ENCODE peak calls at places on chromosome 16, in five cellular contexts. One of them, this sample, is unnamed.

GRCh38 chr16:12455287-12455798 is 348.3 kb downstream of the CPPED1 start:
- DNase-seq in cardiac muscle cell: peak; percentile 67
- DNase-seq in neural crest cell: peak; percentile 67
- DNase-seq in AG04450: no peak
- DNase-seq in mesothelial cell of epicardium: peak; percentile 72
- DNase-seq in this sample: no peak

GRCh38 chr16:79510879-79511278 is 89.7 kb downstream of the MAF start:
- DNase-seq in mesothelial cell of epicardium: no peak
- DNase-seq in cardiac muscle cell: no peak
- DNase-seq in AG04450: no peak
- DNase-seq in neural crest cell: no peak
- DNase-seq in this sample: no peak

GRCh38 chr16:81446318-81447275 is 2.0 kb downstream of the CMIP start:
- DNase-seq in AG04450: no peak
- DNase-seq in mesothelial cell of epicardium: no peak
- DNase-seq in cardiac muscle cell: no peak
- DNase-seq in neural crest cell: no peak
- DNase-seq in this sample: no peak

GRCh38 chr16:14957576-14958322 is 17.1 kb upstream of the PDXDC1 start:
- DNase-seq in cardiac muscle cell: no peak
- DNase-seq in neural crest cell: no peak
- DNase-seq in AG04450: no peak
- DNase-seq in mesothelial cell of epicardium: no peak
- DNase-seq in this sample: peak; percentile 82

GRCh38 chr16:1048442-1049112 is 24.0 kb upstream of the SSTR5 start:
- DNase-seq in mesothelial cell of epicardium: peak; percentile 63
- DNase-seq in AG04450: no peak
- DNase-seq in neural crest cell: peak; percentile 68
- DNase-seq in cardiac muscle cell: peak; percentile 61
- DNase-seq in this sample: no peak

GRCh38 chr16:23229714-23230113 is 47.2 kb downstream of the SCNN1G start:
- DNase-seq in AG04450: no peak
- DNase-seq in neural crest cell: no peak
- DNase-seq in cardiac muscle cell: no peak
- DNase-seq in mesothelial cell of epicardium: no peak
- DNase-seq in this sample: no peak

GRCh38 chr16:17331071-17331521 is 139.7 kb downstream of the XYLT1 start:
- DNase-seq in mesothelial cell of epicardium: no peak
- DNase-seq in neural crest cell: no peak
- DNase-seq in AG04450: no peak
- DNase-seq in cardiac muscle cell: no peak
- DNase-seq in this sample: no peak

GRCh38 chr16:1565083-1565805 is 31.8 kb downstream of the TMEM204 start:
- DNase-seq in AG04450: no peak
- DNase-seq in mesothelial cell of epicardium: no peak
- DNase-seq in neural crest cell: no peak
- DNase-seq in cardiac muscle cell: no peak
- DNase-seq in this sample: no peak

GRCh38 chr16:12559714-12560113 is 244.0 kb downstream of the CPPED1 start:
- DNase-seq in neural crest cell: no peak
- DNase-seq in cardiac muscle cell: no peak
- DNase-seq in mesothelial cell of epicardium: no peak
- DNase-seq in AG04450: no peak
- DNase-seq in this sample: no peak

GRCh38 chr16:30929167-30929566 is 5.8 kb downstream of the FBXL19 start:
- DNase-seq in mesothelial cell of epicardium: no peak
- DNase-seq in neural crest cell: no peak
- DNase-seq in AG04450: no peak
- DNase-seq in cardiac muscle cell: no peak
- DNase-seq in this sample: no peak

GRCh38 chr16:31190818-31191444 is 11.0 kb downstream of the FUS start:
- DNase-seq in neural crest cell: no peak
- DNase-seq in mesothelial cell of epicardium: no peak
- DNase-seq in cardiac muscle cell: no peak
- DNase-seq in AG04450: no peak
- DNase-seq in this sample: no peak

GRCh38 chr16:3514621-3515020 is 13.8 kb downstream of the CLUAP1 start:
- DNase-seq in cardiac muscle cell: peak; percentile 20
- DNase-seq in AG04450: peak; percentile 53
- DNase-seq in mesothelial cell of epicardium: no peak
- DNase-seq in neural crest cell: no peak
- DNase-seq in this sample: no peak

GRCh38 chr16:77213542-77214108 is 14.4 kb downstream of the SYCE1L start:
- DNase-seq in cardiac muscle cell: peak; percentile 85
- DNase-seq in neural crest cell: no peak
- DNase-seq in AG04450: peak; percentile 37
- DNase-seq in mesothelial cell of epicardium: no peak
- DNase-seq in this sample: no peak

GRCh38 chr16:2473999-2474876 is 689 bp upstream of the TBC1D24 start:
- DNase-seq in neural crest cell: peak; percentile 31
- DNase-seq in cardiac muscle cell: peak; percentile 39
- DNase-seq in AG04450: no peak
- DNase-seq in mesothelial cell of epicardium: peak; percentile 58
- DNase-seq in this sample: no peak

GRCh38 chr16:17334096-17334495 is 136.7 kb downstream of the XYLT1 start:
- DNase-seq in cardiac muscle cell: no peak
- DNase-seq in AG04450: peak; percentile 67
- DNase-seq in neural crest cell: no peak
- DNase-seq in mesothelial cell of epicardium: no peak
- DNase-seq in this sample: no peak

GRCh38 chr16:80899804-80900592 is 95.6 kb upstream of the CDYL2 start:
- DNase-seq in cardiac muscle cell: peak; percentile 99
- DNase-seq in mesothelial cell of epicardium: no peak
- DNase-seq in neural crest cell: no peak
- DNase-seq in AG04450: peak; percentile 71
- DNase-seq in this sample: no peak

GRCh38 chr16:9248162-9248561 is 156.7 kb downstream of the HAPSTR1 start:
- DNase-seq in AG04450: no peak
- DNase-seq in cardiac muscle cell: no peak
- DNase-seq in mesothelial cell of epicardium: no peak
- DNase-seq in neural crest cell: no peak
- DNase-seq in this sample: no peak

GRCh38 chr16:24328835-24329418 is 72.8 kb downstream of the CACNG3 start:
- DNase-seq in AG04450: no peak
- DNase-seq in cardiac muscle cell: no peak
- DNase-seq in mesothelial cell of epicardium: no peak
- DNase-seq in neural crest cell: no peak
- DNase-seq in this sample: no peak

GRCh38 chr16:4653981-4654380 is 29.4 kb downstream of the MGRN1 start:
- DNase-seq in neural crest cell: no peak
- DNase-seq in cardiac muscle cell: no peak
- DNase-seq in mesothelial cell of epicardium: no peak
- DNase-seq in AG04450: no peak
- DNase-seq in this sample: no peak

GRCh38 chr16:25896412-25896811 is 204.7 kb downstream of the HS3ST4 start:
- DNase-seq in neural crest cell: no peak
- DNase-seq in cardiac muscle cell: no peak
- DNase-seq in AG04450: no peak
- DNase-seq in mesothelial cell of epicardium: no peak
- DNase-seq in this sample: no peak

GRCh38 chr16:12405083-12405482 is 398.6 kb downstream of the CPPED1 start:
- DNase-seq in neural crest cell: no peak
- DNase-seq in mesothelial cell of epicardium: no peak
- DNase-seq in cardiac muscle cell: no peak
- DNase-seq in AG04450: no peak
- DNase-seq in this sample: no peak

GRCh38 chr16:88383401-88384221 is 852 bp downstream of the ZNF469 start:
- DNase-seq in neural crest cell: peak; percentile 45
- DNase-seq in mesothelial cell of epicardium: peak; percentile 71
- DNase-seq in AG04450: no peak
- DNase-seq in cardiac muscle cell: peak; percentile 53
- DNase-seq in this sample: no peak

GRCh38 chr16:3712830-3713476 is 4.4 kb downstream of the TRAP1 start:
- DNase-seq in AG04450: no peak
- DNase-seq in cardiac muscle cell: no peak
- DNase-seq in neural crest cell: no peak
- DNase-seq in mesothelial cell of epicardium: no peak
- DNase-seq in this sample: no peak

GRCh38 chr16:57299009-57299718 is 14.7 kb upstream of the PLLP start:
- DNase-seq in AG04450: peak; percentile 20
- DNase-seq in mesothelial cell of epicardium: peak; percentile 55
- DNase-seq in neural crest cell: peak; percentile 47
- DNase-seq in cardiac muscle cell: no peak
- DNase-seq in this sample: no peak
- TF ChIP-seq CTCF in AG04450: peak; percentile 31
- TF ChIP-seq CTCF in mesothelial cell of epicardium: no peak
- TF ChIP-seq CTCF in neural crest cell: no peak
- TF ChIP-seq CTCF in cardiac muscle cell: peak; percentile 19
- TF ChIP-seq CTCF in this sample: peak; percentile 71

DNA sequence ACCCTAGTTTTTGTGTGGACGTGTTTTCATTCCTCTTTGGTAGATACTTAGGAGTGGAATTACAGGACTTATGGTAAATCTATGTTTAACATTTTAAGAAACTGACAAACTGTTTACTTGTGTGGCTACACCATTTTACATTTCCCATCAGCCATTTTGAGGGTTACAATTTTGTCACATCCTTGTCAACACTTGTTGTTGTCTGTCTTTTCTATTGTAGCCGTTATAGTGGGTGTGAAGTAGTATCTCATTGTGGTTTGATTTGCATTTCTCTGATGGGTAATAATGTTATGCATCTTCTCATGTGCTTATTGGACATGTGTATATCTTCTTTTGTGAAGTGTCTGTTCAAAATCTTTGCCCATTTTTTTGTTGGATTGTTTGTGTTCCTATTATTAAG is 4.5 kb downstream of the FTO start:
- DNase-seq in mesothelial cell of epicardium: no peak
- DNase-seq in AG04450: no peak
- DNase-seq in cardiac muscle cell: no peak
- DNase-seq in neural crest cell: no peak
- DNase-seq in this sample: no peak
- TF ChIP-seq CTCF in mesothelial cell of epicardium: no peak
- TF ChIP-seq CTCF in AG04450: no peak
- TF ChIP-seq CTCF in cardiac muscle cell: no peak
- TF ChIP-seq CTCF in neural crest cell: no peak
- TF ChIP-seq CTCF in this sample: no peak

GRCh38 chr16:69859105-69859969 is 91.8 kb upstream of the CLEC18A start:
- DNase-seq in cardiac muscle cell: no peak
- DNase-seq in AG04450: no peak
- DNase-seq in neural crest cell: no peak
- DNase-seq in mesothelial cell of epicardium: no peak
- DNase-seq in this sample: no peak
- TF ChIP-seq CTCF in cardiac muscle cell: no peak
- TF ChIP-seq CTCF in AG04450: peak; percentile 10
- TF ChIP-seq CTCF in neural crest cell: peak; percentile 36
- TF ChIP-seq CTCF in mesothelial cell of epicardium: no peak
- TF ChIP-seq CTCF in this sample: peak; percentile 55

DNA sequence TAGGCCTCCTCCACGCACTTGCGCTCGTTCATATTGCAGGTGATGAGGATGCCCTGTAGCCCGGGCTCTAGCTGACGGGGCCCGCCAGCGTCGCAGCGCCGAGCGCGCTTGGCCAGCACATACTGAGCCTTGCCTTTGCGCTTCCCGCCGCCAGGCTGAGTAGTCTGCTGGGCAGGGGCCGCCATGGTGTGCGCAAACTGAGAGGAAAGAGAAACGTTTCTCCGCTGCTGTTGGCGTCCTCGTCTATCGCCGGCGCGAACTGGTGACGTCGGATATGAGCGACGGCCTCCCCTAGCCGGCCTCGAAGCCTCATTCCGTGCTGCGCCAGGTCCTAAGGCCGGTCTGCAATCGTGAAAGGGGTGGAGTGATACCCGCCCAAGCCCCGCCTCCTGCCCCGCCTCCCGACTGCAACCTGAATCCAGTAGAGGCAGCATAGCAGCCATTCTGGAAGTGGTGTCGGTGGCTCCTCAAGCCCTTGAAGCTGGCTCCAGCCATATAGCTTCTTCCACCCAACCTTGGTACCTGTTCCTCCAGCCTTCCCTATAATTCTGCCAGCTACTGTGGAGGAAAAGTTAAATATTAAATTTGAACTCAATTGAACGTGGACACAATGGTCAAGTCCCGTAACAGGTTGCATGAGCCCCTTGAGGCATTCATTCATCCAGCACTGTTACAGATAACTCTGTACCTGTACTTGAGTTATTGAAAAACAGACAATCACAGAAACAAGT is at the start of gene THUMPD1:
- DNase-seq in neural crest cell: peak; percentile 91
- DNase-seq in AG04450: peak; percentile 83
- DNase-seq in cardiac muscle cell: peak; percentile 97
- DNase-seq in mesothelial cell of epicardium: peak; percentile 92
- DNase-seq in this sample: peak; percentile 94
- TF ChIP-seq CTCF in neural crest cell: no peak
- TF ChIP-seq CTCF in AG04450: peak; percentile 15
- TF ChIP-seq CTCF in cardiac muscle cell: no peak
- TF ChIP-seq CTCF in mesothelial cell of epicardium: no peak
- TF ChIP-seq CTCF in this sample: no peak

DNA sequence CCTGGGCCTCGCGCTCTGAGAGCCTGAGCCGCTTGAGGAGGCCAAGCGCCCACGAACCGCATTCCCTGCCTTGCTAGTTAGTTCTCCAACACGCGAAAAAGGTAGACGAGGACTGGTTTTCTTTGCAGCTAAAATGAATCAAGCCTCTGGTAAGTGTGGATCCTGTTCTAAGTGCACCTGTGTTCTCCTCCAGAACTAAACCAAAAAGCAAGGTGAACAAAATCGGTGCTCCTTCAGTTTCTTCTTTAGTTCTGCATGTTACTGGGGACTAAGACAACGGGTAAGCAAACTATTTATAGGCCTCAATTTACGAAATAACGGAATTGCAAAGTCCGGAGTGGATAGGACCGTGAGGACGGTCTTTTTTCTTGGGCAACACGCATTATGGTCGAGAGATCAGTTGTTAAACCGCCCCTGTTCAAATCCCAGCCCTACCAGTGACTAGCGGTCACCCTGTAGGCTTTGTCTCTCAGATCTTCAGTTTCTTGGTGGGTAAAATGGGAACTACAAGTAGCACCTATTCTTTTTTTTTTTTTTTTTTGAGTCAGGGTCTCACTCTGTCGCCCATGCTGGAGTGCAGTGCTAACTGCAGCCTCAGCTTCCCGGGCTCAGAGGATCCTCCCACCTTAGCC is 993 bp upstream of the ANKRD11 start:
- DNase-seq in AG04450: no peak
- DNase-seq in cardiac muscle cell: peak; percentile 40
- DNase-seq in neural crest cell: no peak
- DNase-seq in mesothelial cell of epicardium: no peak
- DNase-seq in this sample: no peak
- TF ChIP-seq CTCF in AG04450: peak; percentile 29
- TF ChIP-seq CTCF in cardiac muscle cell: peak; percentile 12
- TF ChIP-seq CTCF in neural crest cell: peak; percentile 52
- TF ChIP-seq CTCF in mesothelial cell of epicardium: peak; percentile 40
- TF ChIP-seq CTCF in this sample: peak; percentile 60

This sample was measured in type B pancreatic cell.